ENCODE peak calls at places on chromosome 7, in six cellular contexts. Q is M059J; P is CD8-positive, alpha-beta T cell; F is fibroblast of pulmonary artery; Y is stimulated activated CD4-positive, alpha-beta T cell treated with anti-CD3 and anti-CD28 coated beads, Interleukin-1b, Interleukin-23, amount 100 ng/mL, for 24 hours; V is neural crest cell. M is an unnamed sample.

GRCh38 chr7:36755484-36755883 is 31.2 kb upstream of the AOAH start:
- DNase-seq in Y (no peak), Q (no peak), P (no peak), V (no peak), F (no peak), M (no peak)

GRCh38 chr7:18117482-18117881 is 89.8 kb upstream of the PRPS1L1 start:
- DNase-seq in V (no peak), F (peak), P (no peak), Y (no peak), Q (peak), M (no peak)

GRCh38 chr7:130884437-130885417 is 150.7 kb upstream of the KLF14 start:
- DNase-seq in Q (no peak), Y (no peak), V (no peak), F (peak), P (no peak), M (no peak)

GRCh38 chr7:30548762-30549344 is 44.2 kb upstream of the GGCT start:
- DNase-seq in Q (peak), Y (no peak), P (peak), V (peak), F (peak), M (peak)

GRCh38 chr7:158602041-158602440 is 14.4 kb upstream of the PTPRN2 start:
- DNase-seq in V (no peak), Y (no peak), F (no peak), P (no peak), Q (no peak), M (no peak)

GRCh38 chr7:29977926-29978652 is 11.5 kb downstream of the SCRN1 start:
- DNase-seq in P (no peak), Y (no peak), V (no peak), F (no peak), Q (peak), M (no peak)

GRCh38 chr7:105934577-105935185 is 28.4 kb upstream of the CDHR3 start:
- DNase-seq in P (no peak), Q (peak), Y (no peak), F (peak), V (no peak), M (peak)

GRCh38 chr7:25173184-25173583 is 48.1 kb upstream of the CYCS start:
- DNase-seq in Q (no peak), Y (no peak), F (no peak), P (no peak), V (no peak), M (no peak)

GRCh38 chr7:51366930-51367613 is 50.5 kb upstream of the COBL start:
- DNase-seq in V (peak), Y (no peak), Q (peak), F (peak), P (no peak), M (peak)

GRCh38 chr7:143416565-143417149 is 8.0 kb upstream of the EPHA1 start:
- DNase-seq in P (no peak), Y (no peak), Q (peak), F (peak), V (no peak), M (peak)

GRCh38 chr7:147406521-147407115 is 1183.9 kb upstream of the C7orf33 start:
- DNase-seq in Q (no peak), P (no peak), Y (no peak), V (no peak), F (peak), M (no peak)

GRCh38 chr7:47453093-47454056 is 128.5 kb downstream of the TNS3 start:
- DNase-seq in F (peak), Y (no peak), V (no peak), P (no peak), Q (peak), M (peak)

GRCh38 chr7:63023182-63023787 is 975.4 kb upstream of the ZNF722 start:
- DNase-seq in Q (no peak), F (no peak), P (no peak), V (no peak), Y (no peak), M (no peak)

GRCh38 chr7:80218723-80219122 is 84.1 kb downstream of the GNAI1 start:
- DNase-seq in Q (peak), V (no peak), P (no peak), F (peak), Y (no peak), M (peak)

GRCh38 chr7:3399858-3400257 is 98.8 kb downstream of the SDK1 start:
- DNase-seq in Y (no peak), V (peak), F (peak), P (no peak), Q (peak), M (peak)

GRCh38 chr7:87566311-87566710 is 34.4 kb downstream of the ABCB1 start:
- DNase-seq in Q (no peak), F (no peak), P (no peak), V (no peak), Y (no peak), M (no peak)

GRCh38 chr7:120554960-120555571 is 282.1 kb downstream of the KCND2 start:
- DNase-seq in V (peak), P (no peak), Q (peak), F (peak), Y (no peak), M (peak)

GRCh38 chr7:94195201-94195600 is 191.0 kb upstream of the BET1 start:
- DNase-seq in P (no peak), Y (no peak), Q (no peak), F (peak), V (no peak), M (no peak)